ENCODE peak calls at places on chromosomes 16 and 17, in nine cellular contexts. One of them, this sample, is unnamed. For H3K4me1, H3K9me3 and H3K27me3, the result is how much of the 10 kb centered on the place peaks cover.

GRCh38 chr16:67562918-67563707 is 787 bp downstream of the CTCF start:
- DNase-seq in spleen: peak
- DNase-seq in upper lobe of right lung: peak
- DNase-seq in upper lobe of left lung: peak
- DNase-seq in HAP-1: peak
- DNase-seq in pancreas: peak
- DNase-seq in HCT116: peak
- DNase-seq in ovary: peak
- DNase-seq in astrocyte: peak
- DNase-seq in this sample: peak

GRCh38 chr17:79619636-79620206 is 8.9 kb upstream of the RBFOX3 start:
- DNase-seq in spleen: peak
- DNase-seq in ovary: no peak
- DNase-seq in upper lobe of right lung: peak
- DNase-seq in pancreas: peak
- DNase-seq in astrocyte: no peak
- DNase-seq in HCT116: no peak
- DNase-seq in upper lobe of left lung: peak
- DNase-seq in HAP-1: peak
- DNase-seq in this sample: peak

GRCh38 chr17:58710948-58711552 is 18.6 kb downstream of the RAD51C start:
- DNase-seq in pancreas: no peak
- DNase-seq in astrocyte: peak
- DNase-seq in HCT116: peak
- DNase-seq in upper lobe of left lung: no peak
- DNase-seq in HAP-1: peak
- DNase-seq in ovary: no peak
- DNase-seq in upper lobe of right lung: no peak
- DNase-seq in spleen: no peak
- DNase-seq in this sample: peak

GRCh38 chr17:17766351-17767095 is 70.3 kb downstream of the SREBF1 start:
- DNase-seq in pancreas: no peak
- DNase-seq in upper lobe of left lung: no peak
- DNase-seq in HAP-1: no peak
- DNase-seq in astrocyte: no peak
- DNase-seq in ovary: no peak
- DNase-seq in spleen: peak
- DNase-seq in upper lobe of right lung: no peak
- DNase-seq in HCT116: no peak
- DNase-seq in this sample: no peak

GRCh38 chr16:89412811-89413210 is 77.5 kb downstream of the ANKRD11 start:
- DNase-seq in astrocyte: no peak
- DNase-seq in HCT116: no peak
- DNase-seq in upper lobe of right lung: no peak
- DNase-seq in ovary: no peak
- DNase-seq in pancreas: no peak
- DNase-seq in HAP-1: peak
- DNase-seq in spleen: no peak
- DNase-seq in upper lobe of left lung: no peak
- DNase-seq in this sample: no peak

GRCh38 chr17:62140836-62141235 is 75.8 kb upstream of the MED13 start:
- DNase-seq in astrocyte: no peak
- DNase-seq in upper lobe of left lung: peak
- DNase-seq in HAP-1: no peak
- DNase-seq in ovary: no peak
- DNase-seq in HCT116: no peak
- DNase-seq in spleen: no peak
- DNase-seq in upper lobe of right lung: peak
- DNase-seq in pancreas: peak
- DNase-seq in this sample: no peak

GRCh38 chr16:66265106-66265415 is 101.4 kb upstream of the CDH5 start:
- DNase-seq in upper lobe of left lung: no peak
- DNase-seq in HAP-1: no peak
- DNase-seq in HCT116: no peak
- DNase-seq in astrocyte: no peak
- DNase-seq in pancreas: no peak
- DNase-seq in spleen: no peak
- DNase-seq in ovary: no peak
- DNase-seq in upper lobe of right lung: peak
- DNase-seq in this sample: peak

GRCh38 chr17:21194210-21194609 is 19.8 kb downstream of the TMEM11 start:
- DNase-seq in pancreas: no peak
- DNase-seq in upper lobe of left lung: no peak
- DNase-seq in HAP-1: no peak
- DNase-seq in ovary: no peak
- DNase-seq in spleen: no peak
- DNase-seq in HCT116: no peak
- DNase-seq in upper lobe of right lung: no peak
- DNase-seq in astrocyte: no peak
- DNase-seq in this sample: no peak

GRCh38 chr17:42684033-42684625 is 1.8 kb downstream of the CNTNAP1 start:
- DNase-seq in upper lobe of right lung: peak
- DNase-seq in astrocyte: no peak
- DNase-seq in upper lobe of left lung: peak
- DNase-seq in HCT116: no peak
- DNase-seq in pancreas: peak
- DNase-seq in HAP-1: no peak
- DNase-seq in spleen: no peak
- DNase-seq in ovary: no peak
- DNase-seq in this sample: no peak

DNA sequence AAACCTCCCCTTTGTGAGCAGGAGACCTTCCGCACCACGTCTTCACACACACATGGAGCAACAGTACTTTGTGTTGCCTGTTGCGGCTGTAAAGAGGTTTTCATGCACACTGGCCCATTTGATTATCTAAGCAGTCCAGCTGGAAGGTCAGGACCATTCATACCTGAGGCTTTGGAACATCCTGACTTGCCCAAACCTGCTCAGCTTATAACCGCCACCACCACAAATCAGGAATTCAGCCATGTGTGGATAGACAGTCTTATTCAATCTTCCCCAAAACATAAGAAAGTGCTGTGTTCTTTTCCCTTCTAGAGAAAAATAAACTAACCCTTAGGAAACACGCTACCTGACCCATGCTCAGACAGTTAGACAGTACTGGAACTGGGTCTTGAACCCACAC is 81.6 kb upstream of the XYLT1 start:
- DNase-seq in ovary: no peak
- DNase-seq in pancreas: no peak
- DNase-seq in astrocyte: peak
- DNase-seq in spleen: no peak
- DNase-seq in HAP-1: no peak
- DNase-seq in upper lobe of right lung: no peak
- DNase-seq in HCT116: no peak
- DNase-seq in upper lobe of left lung: no peak
- DNase-seq in this sample: no peak
- H3K4me1 ChIP-seq in ovary: under half
- H3K4me1 ChIP-seq in pancreas: under half
- H3K4me1 ChIP-seq in astrocyte: under half
- H3K4me1 ChIP-seq in spleen: under half
- H3K4me1 ChIP-seq in HAP-1: under half
- H3K4me1 ChIP-seq in upper lobe of right lung: under half
- H3K4me1 ChIP-seq in HCT116: under half
- H3K4me1 ChIP-seq in upper lobe of left lung: under half
- H3K4me1 ChIP-seq in this sample: under half

DNA sequence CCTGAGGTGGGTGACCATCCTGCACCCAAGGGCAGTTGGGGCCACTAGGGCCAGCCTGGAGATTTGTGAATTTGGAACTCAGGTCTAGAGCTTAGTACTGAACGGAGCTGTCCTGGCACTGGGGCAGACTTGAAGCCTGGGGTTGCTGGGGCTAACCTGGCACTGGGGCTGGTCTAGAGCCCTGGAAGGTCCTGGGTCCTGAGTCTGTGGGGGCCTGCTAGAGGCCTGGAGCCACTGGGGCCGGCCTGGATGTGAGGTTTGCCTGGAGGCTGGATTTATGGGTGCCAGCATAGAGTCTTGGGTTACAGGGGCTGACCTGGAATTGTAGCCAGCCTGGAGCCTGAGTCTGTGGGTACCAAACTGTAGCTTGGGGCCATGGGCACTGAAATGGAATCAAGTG is 1216.9 kb downstream of the CDH11 start:
- DNase-seq in upper lobe of right lung: no peak
- DNase-seq in pancreas: no peak
- DNase-seq in astrocyte: no peak
- DNase-seq in ovary: no peak
- DNase-seq in HCT116: no peak
- DNase-seq in upper lobe of left lung: no peak
- DNase-seq in HAP-1: no peak
- DNase-seq in spleen: peak
- DNase-seq in this sample: no peak
- H3K9me3 ChIP-seq in upper lobe of right lung: under half
- H3K9me3 ChIP-seq in pancreas: under half
- H3K9me3 ChIP-seq in astrocyte: under half
- H3K9me3 ChIP-seq in ovary: under half
- H3K9me3 ChIP-seq in HCT116: under half
- H3K9me3 ChIP-seq in upper lobe of left lung: under half
- H3K9me3 ChIP-seq in HAP-1: under half
- H3K9me3 ChIP-seq in spleen: under half
- H3K9me3 ChIP-seq in this sample: under half

GRCh38 chr16:28063047-28063521 is 430 bp downstream of the GSG1L start:
- DNase-seq in astrocyte: peak
- DNase-seq in HAP-1: no peak
- DNase-seq in spleen: peak
- DNase-seq in upper lobe of left lung: no peak
- DNase-seq in pancreas: no peak
- DNase-seq in ovary: no peak
- DNase-seq in upper lobe of right lung: no peak
- DNase-seq in HCT116: no peak
- DNase-seq in this sample: no peak

GRCh38 chr16:28062261-28063046 is 1.1 kb downstream of the GSG1L start:
- DNase-seq in pancreas: no peak
- DNase-seq in upper lobe of right lung: no peak
- DNase-seq in upper lobe of left lung: no peak
- DNase-seq in HCT116: no peak
- DNase-seq in spleen: peak
- DNase-seq in ovary: no peak
- DNase-seq in HAP-1: no peak
- DNase-seq in astrocyte: no peak
- DNase-seq in this sample: no peak

GRCh38 chr16:28063611-28064061 is at the start of gene GSG1L:
- DNase-seq in upper lobe of left lung: no peak
- DNase-seq in upper lobe of right lung: no peak
- DNase-seq in spleen: peak
- DNase-seq in pancreas: no peak
- DNase-seq in HCT116: no peak
- DNase-seq in ovary: no peak
- DNase-seq in astrocyte: no peak
- DNase-seq in HAP-1: no peak
- DNase-seq in this sample: no peak

GRCh38 chr16:28059841-28060240 is 3.7 kb downstream of the GSG1L start:
- DNase-seq in upper lobe of left lung: no peak
- DNase-seq in upper lobe of right lung: no peak
- DNase-seq in HCT116: no peak
- DNase-seq in ovary: no peak
- DNase-seq in pancreas: no peak
- DNase-seq in HAP-1: no peak
- DNase-seq in astrocyte: no peak
- DNase-seq in spleen: no peak
- DNase-seq in this sample: no peak

DNA sequence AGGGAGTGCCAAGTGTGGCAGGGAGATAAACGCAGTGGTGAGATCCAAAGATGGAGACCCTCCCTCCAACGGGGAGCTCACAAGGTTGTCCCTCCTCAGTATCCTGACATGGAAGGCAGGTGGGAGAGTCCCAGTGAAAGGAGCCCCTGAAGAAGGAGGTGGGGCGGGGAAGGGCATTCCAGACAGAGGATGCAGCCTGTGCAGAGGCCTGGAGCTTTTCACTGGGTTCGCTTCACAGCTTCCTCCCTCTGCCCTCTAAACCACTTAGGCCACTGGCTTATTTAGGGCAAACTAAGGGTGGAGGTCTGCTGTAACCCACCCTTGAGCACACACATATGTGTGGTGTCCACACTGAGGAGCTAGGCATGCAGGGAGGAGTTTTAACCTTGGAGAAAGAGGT is 1.8 kb downstream of the GSG1L start:
- DNase-seq in ovary: no peak
- DNase-seq in upper lobe of right lung: no peak
- DNase-seq in astrocyte: no peak
- DNase-seq in upper lobe of left lung: no peak
- DNase-seq in spleen: peak
- DNase-seq in HCT116: no peak
- DNase-seq in HAP-1: no peak
- DNase-seq in pancreas: no peak
- DNase-seq in this sample: no peak
- H3K27me3 ChIP-seq in ovary: under half
- H3K27me3 ChIP-seq in upper lobe of right lung: half or more
- H3K27me3 ChIP-seq in astrocyte: half or more
- H3K27me3 ChIP-seq in upper lobe of left lung: under half
- H3K27me3 ChIP-seq in spleen: half or more
- H3K27me3 ChIP-seq in HCT116: under half
- H3K27me3 ChIP-seq in HAP-1: half or more
- H3K27me3 ChIP-seq in pancreas: under half
- H3K27me3 ChIP-seq in this sample: half or more

GRCh38 chr17:30232015-30232821 is 3.3 kb downstream of the SLC6A4 start:
- DNase-seq in astrocyte: no peak
- DNase-seq in spleen: no peak
- DNase-seq in HAP-1: no peak
- DNase-seq in HCT116: no peak
- DNase-seq in upper lobe of right lung: no peak
- DNase-seq in ovary: no peak
- DNase-seq in pancreas: no peak
- DNase-seq in upper lobe of left lung: no peak
- DNase-seq in this sample: no peak

GRCh38 chr17:30230596-30231125 is 4.8 kb downstream of the SLC6A4 start:
- DNase-seq in upper lobe of right lung: no peak
- DNase-seq in ovary: no peak
- DNase-seq in HCT116: no peak
- DNase-seq in upper lobe of left lung: no peak
- DNase-seq in astrocyte: no peak
- DNase-seq in HAP-1: no peak
- DNase-seq in spleen: peak
- DNase-seq in pancreas: no peak
- DNase-seq in this sample: no peak

GRCh38 chr17:30234954-30235353 is 543 bp downstream of the SLC6A4 start:
- DNase-seq in ovary: no peak
- DNase-seq in HCT116: no peak
- DNase-seq in spleen: no peak
- DNase-seq in upper lobe of left lung: no peak
- DNase-seq in HAP-1: no peak
- DNase-seq in upper lobe of right lung: no peak
- DNase-seq in astrocyte: no peak
- DNase-seq in pancreas: no peak
- DNase-seq in this sample: no peak

GRCh38 chr17:30234296-30234695 is 1.2 kb downstream of the SLC6A4 start:
- DNase-seq in pancreas: no peak
- DNase-seq in upper lobe of left lung: no peak
- DNase-seq in ovary: no peak
- DNase-seq in spleen: peak
- DNase-seq in astrocyte: no peak
- DNase-seq in HCT116: no peak
- DNase-seq in HAP-1: no peak
- DNase-seq in upper lobe of right lung: no peak
- DNase-seq in this sample: no peak

GRCh38 chr17:30232822-30233427 is 2.6 kb downstream of the SLC6A4 start:
- DNase-seq in spleen: peak
- DNase-seq in HAP-1: no peak
- DNase-seq in upper lobe of left lung: no peak
- DNase-seq in HCT116: no peak
- DNase-seq in astrocyte: no peak
- DNase-seq in pancreas: no peak
- DNase-seq in upper lobe of right lung: no peak
- DNase-seq in ovary: no peak
- DNase-seq in this sample: no peak
- H3K4me1 ChIP-seq in spleen: under half
- H3K4me1 ChIP-seq in HAP-1: under half
- H3K4me1 ChIP-seq in upper lobe of left lung: under half
- H3K4me1 ChIP-seq in HCT116: under half
- H3K4me1 ChIP-seq in astrocyte: under half
- H3K4me1 ChIP-seq in pancreas: under half
- H3K4me1 ChIP-seq in upper lobe of right lung: under half
- H3K4me1 ChIP-seq in ovary: under half
- H3K4me1 ChIP-seq in this sample: under half

This sample was measured in SJSA1.